ENCODE peak calls at places on chromosomes 12 and 14, in six cellular contexts. R, Y, G, M, V and U are unnamed samples.
A peak's percentile ranks its signal among the peaks of the same experiment; 100 is the strongest.

GRCh38 chr12:18415227-18415626 is 153.9 kb downstream of the PIK3C2G start:
- DNase-seq in R (no peak), Y (no peak), G (no peak), M (no peak), V (no peak), U (no peak)

GRCh38 chr12:81136519-81136918 is 58.6 kb downstream of the ACSS3 start:
- DNase-seq in R (no peak), Y (no peak), G (no peak), M (no peak), V (no peak), U (no peak)

GRCh38 chr14:20683125-20683895 is 1.1 kb upstream of the RNASE4 start:
- DNase-seq in R (peak; percentile 72), Y (peak; percentile 86), G (peak; percentile 88), M (peak; percentile 96), V (peak; percentile 92), U (peak; percentile 90)

GRCh38 chr12:4824415-4824814 is 85.3 kb upstream of the KCNA1 start:
- DNase-seq in R (peak; percentile 26), Y (peak; percentile 20), G (no peak), M (no peak), V (no peak), U (no peak)

GRCh38 chr14:89393346-89393745 is 23.7 kb downstream of the FOXN3 start:
- DNase-seq in R (no peak), Y (no peak), G (no peak), M (no peak), V (no peak), U (no peak)

GRCh38 chr12:96177013-96177412 is 17.2 kb upstream of the ELK3 start:
- DNase-seq in R (no peak), Y (peak; percentile 91), G (peak; percentile 87), M (no peak), V (no peak), U (no peak)

GRCh38 chr14:22847661-22848341 is 11.4 kb downstream of the MMP14 start:
- DNase-seq in R (no peak), Y (no peak), G (peak; percentile 60), M (no peak), V (no peak), U (no peak)

GRCh38 chr14:54916061-54916460 is 13.4 kb upstream of the GCH1 start:
- DNase-seq in R (no peak), Y (no peak), G (no peak), M (no peak), V (no peak), U (no peak)

GRCh38 chr12:7642287-7642686 is 23.4 kb downstream of the APOBEC1 start:
- DNase-seq in R (no peak), Y (no peak), G (no peak), M (no peak), V (peak; percentile 9), U (no peak)

GRCh38 chr14:102872020-102872419 is 50.4 kb upstream of the AMN start:
- DNase-seq in R (no peak), Y (no peak), G (no peak), M (no peak), V (no peak), U (no peak)

GRCh38 chr12:3452348-3452747 is 38.7 kb upstream of the PRMT8 start:
- DNase-seq in R (no peak), Y (no peak), G (no peak), M (no peak), V (no peak), U (no peak)

GRCh38 chr14:82366803-82367202 is 833.1 kb upstream of the SEL1L start:
- DNase-seq in R (no peak), Y (no peak), G (peak; percentile 4), M (no peak), V (no peak), U (no peak)

GRCh38 chr12:32312049-32312670 is 87.2 kb upstream of the FGD4 start:
- DNase-seq in R (peak; percentile 45), Y (peak; percentile 85), G (peak; percentile 71), M (peak; percentile 21), V (peak; percentile 42), U (no peak)

GRCh38 chr12:78290606-78291345 is 460.1 kb downstream of the NAV3 start:
- DNase-seq in R (no peak), Y (no peak), G (no peak), M (no peak), V (peak; percentile 12), U (no peak)

GRCh38 chr14:89337912-89338311 is 79.1 kb downstream of the FOXN3 start:
- DNase-seq in R (no peak), Y (no peak), G (no peak), M (no peak), V (no peak), U (no peak)

GRCh38 chr12:124812972-124813371 is 50.7 kb downstream of the SCARB1 start:
- DNase-seq in R (no peak), Y (no peak), G (no peak), M (no peak), V (no peak), U (no peak)

DNA sequence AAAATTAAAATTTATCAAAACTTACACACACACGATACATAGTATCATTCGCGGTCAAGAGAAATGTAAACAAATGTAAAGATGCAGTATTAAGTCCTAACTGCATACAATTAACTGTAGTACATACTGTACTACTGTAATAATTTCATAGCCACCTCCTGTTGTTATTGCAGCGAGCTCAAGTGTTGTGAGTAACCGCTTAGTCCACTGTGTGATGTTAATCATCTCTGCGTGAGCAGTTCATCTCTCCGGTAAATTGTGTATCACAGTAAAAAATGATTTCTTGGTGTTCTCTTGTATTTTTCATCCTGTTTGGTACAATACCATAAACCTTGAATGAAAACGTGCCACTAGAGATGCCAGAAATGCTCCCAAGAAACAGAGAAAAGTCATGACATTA is 6.5 kb downstream of the EPS8 start:
- DNase-seq in R (no peak), Y (no peak), G (no peak), M (no peak), V (no peak), U (no peak)
- TF ChIP-seq MYC in R (no peak), Y (no peak), G (no peak), M (no peak), V (no peak), U (no peak)

GRCh38 chr12:75488553-75488952 is 8.0 kb downstream of the GLIPR1 start:
- DNase-seq in R (peak; percentile 55), Y (no peak), G (peak; percentile 64), M (no peak), V (peak; percentile 12), U (peak; percentile 50)
- TF ChIP-seq MYC in R (no peak), Y (no peak), G (no peak), M (no peak), V (no peak), U (no peak)

GRCh38 chr14:58963873-58964597 is 224.4 kb upstream of the DAAM1 start:
- DNase-seq in R (no peak), Y (no peak), G (no peak), M (no peak), V (no peak), U (no peak)
- TF ChIP-seq MYC in R (no peak), Y (no peak), G (no peak), M (no peak), V (no peak), U (no peak)

GRCh38 chr12:130338794-130339601 is 1.3 kb downstream of the PIWIL1 start:
- DNase-seq in R (no peak), Y (no peak), G (no peak), M (no peak), V (no peak), U (no peak)
- TF ChIP-seq MYC in R (no peak), Y (no peak), G (no peak), M (no peak), V (no peak), U (no peak)

DNA sequence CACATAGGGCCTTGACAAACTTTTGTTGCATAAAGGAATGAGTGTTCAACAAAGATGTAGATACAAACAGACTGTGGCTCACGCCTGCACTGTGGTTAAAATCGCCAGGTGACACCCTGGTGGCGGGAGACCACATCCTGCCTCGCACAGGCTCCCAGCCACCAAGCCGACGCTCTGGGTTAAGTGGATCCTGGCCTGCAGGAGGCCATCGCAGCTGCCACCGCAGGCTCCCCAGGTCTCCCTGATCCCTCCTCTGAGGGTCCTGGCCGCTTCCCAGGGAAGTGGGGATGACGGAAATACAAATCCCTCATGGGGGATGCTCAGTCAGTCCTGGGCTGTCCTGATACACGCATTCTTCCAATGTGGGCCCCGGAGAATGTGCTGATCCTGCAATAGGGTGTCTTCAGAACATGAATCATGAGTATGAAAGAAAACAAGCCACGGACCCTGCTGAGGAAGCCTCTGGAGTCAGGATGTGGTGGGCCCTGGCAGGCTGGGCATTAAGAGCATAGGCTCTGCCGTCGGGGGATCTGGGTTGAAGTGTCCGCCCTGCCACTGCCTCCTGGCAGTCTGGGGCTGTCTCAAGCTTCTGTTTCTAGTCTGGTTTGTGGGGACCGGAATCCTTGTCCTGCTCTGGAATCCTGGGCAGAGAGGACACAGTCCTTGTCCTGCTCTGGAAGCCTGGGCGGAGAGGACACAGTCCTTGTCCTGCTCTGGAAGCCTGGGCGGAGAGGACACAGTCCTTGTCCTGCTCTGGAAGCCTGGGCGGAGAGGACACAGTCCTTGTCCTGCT is 53.5 kb upstream of the BEGAIN start:
- DNase-seq in R (no peak), Y (no peak), G (peak; percentile 92), M (peak; percentile 37), V (no peak), U (no peak)
- TF ChIP-seq MYC in R (no peak), Y (no peak), G (peak; percentile 61), M (no peak), V (no peak), U (no peak)

DNA sequence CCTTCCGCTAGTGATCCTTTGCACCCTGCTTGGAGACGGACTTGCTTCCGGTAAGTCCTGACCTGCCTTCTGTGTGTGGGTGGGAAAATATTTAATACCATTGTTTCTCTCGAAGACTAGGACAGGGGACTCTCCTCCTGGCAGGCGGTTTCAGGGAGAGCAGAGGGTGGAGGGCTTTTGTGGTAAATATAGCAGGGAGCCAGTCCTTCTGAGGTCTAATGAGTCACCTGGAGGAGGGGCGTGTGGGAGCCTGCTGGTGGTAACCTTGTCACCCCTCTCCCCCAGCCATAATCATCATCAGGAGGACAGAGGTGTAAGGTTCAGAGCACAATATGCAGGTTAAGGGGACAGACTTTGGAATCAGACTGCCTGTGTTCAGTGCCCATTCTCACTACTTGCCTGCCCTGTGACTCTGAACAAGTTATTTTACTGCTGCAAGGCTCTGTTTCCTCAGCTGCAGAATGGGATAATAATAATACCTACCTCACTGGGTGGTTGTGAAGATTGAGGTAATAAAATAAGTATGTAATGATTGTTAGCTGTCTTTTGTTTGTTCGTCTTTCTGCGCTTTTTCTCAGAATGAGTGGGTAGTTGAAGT is 47.4 kb downstream of the SUSD6 start:
- DNase-seq in R (no peak), Y (no peak), G (peak; percentile 46), M (no peak), V (peak; percentile 64), U (peak; percentile 60)
- TF ChIP-seq MYC in R (no peak), Y (no peak), G (no peak), M (no peak), V (no peak), U (no peak)

DNA sequence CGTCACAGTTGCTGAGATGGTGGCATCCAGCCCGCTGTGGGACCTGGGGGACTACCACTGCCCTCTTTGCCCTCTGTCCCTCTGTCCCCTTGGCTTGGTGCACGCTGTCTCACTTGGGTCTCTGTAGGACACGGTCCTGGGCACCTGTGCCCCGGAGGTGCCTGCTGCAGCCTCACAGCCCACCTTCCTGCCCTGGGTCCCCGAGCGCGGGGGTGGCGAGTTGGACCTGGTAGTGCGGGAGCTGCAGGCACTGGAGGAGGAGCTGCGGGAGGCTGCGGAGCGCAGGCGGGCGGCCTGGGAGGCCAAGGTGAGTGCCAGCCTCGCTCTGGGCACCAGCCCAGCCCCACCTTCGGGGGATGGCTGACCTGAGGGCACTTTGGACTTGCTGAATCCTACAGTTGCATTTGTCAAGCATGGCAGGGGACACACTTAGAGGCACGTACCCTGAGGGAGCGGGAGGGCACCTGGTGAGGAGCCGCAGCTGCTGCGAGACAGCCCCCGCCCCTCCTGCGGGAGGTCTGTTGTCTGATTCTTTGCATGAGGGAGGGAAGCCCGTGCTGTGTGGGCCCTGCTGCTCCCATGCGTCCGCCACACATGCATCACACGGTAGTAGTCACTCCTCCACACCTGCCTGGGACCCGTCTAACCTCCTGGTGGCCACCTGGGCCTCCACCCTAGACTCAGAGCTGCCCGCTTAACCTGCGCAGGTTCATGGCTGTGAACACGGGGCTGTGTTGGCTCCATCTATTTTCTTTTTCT is 6.8 kb downstream of the TEDC1 start:
- DNase-seq in R (no peak), Y (no peak), G (no peak), M (no peak), V (no peak), U (no peak)
- TF ChIP-seq MYC in R (no peak), Y (no peak), G (no peak), M (no peak), V (no peak), U (no peak)